ENCODE peak calls at places on chromosomes 7 and 10, in seven cellular contexts. R is Karpas-422, H is MM.1S, V is GM23248, A is SK-N-SH, E is PC-3, K is PC-9. N is an unnamed sample. For H3K9me2, the result is how much of the 10 kb centered on the place peaks cover.

GRCh38 chr10:98430427-98430826 is 15.4 kb upstream of the PYROXD2 start:
- DNase-seq in R (no peak), H (no peak), V (no peak), A (no peak), E (no peak), K (no peak), N (no peak)

GRCh38 chr7:134742688-134743350 is 36.6 kb upstream of the CALD1 start:
- DNase-seq in R (no peak), H (no peak), V (peak), A (no peak), E (no peak), K (no peak), N (no peak)

GRCh38 chr7:39838326-39838725 is 111.7 kb upstream of the CDK13 start:
- DNase-seq in R (no peak), H (no peak), V (no peak), A (no peak), E (peak), K (peak), N (peak)

GRCh38 chr7:117165656-117166055 is 157.2 kb downstream of the WNT2 start:
- DNase-seq in R (no peak), H (no peak), V (no peak), A (no peak), E (no peak), K (no peak), N (no peak)

GRCh38 chr7:77933394-77933793 is 134.8 kb downstream of the PHTF2 start:
- DNase-seq in R (no peak), H (no peak), V (peak), A (no peak), E (peak), K (no peak), N (no peak)

GRCh38 chr7:100568936-100569844 is 4.5 kb downstream of the SAP25 start:
- DNase-seq in R (peak), H (no peak), V (peak), A (peak), E (no peak), K (no peak), N (peak)

GRCh38 chr7:112133328-112133727 is 72.9 kb downstream of the DOCK4 start:
- DNase-seq in R (no peak), H (no peak), V (no peak), A (no peak), E (no peak), K (no peak), N (no peak)

GRCh38 chr10:11773777-11774441 is 31.7 kb downstream of the ECHDC3 start:
- DNase-seq in R (no peak), H (no peak), V (no peak), A (no peak), E (no peak), K (no peak), N (no peak)

GRCh38 chr10:7107287-7107686 is 303.5 kb downstream of the SFMBT2 start:
- DNase-seq in R (no peak), H (no peak), V (peak), A (no peak), E (no peak), K (no peak), N (no peak)

GRCh38 chr7:29748286-29749099 is 57.8 kb upstream of the WIPF3 start:
- DNase-seq in R (peak), H (peak), V (peak), A (peak), E (peak), K (peak), N (peak)

GRCh38 chr10:110859206-110859946 is 12.4 kb upstream of the PDCD4 start:
- DNase-seq in R (no peak), H (no peak), V (peak), A (no peak), E (no peak), K (no peak), N (no peak)

GRCh38 chr7:131897790-131898165 is 341.4 kb upstream of the PODXL start:
- DNase-seq in R (no peak), H (no peak), V (no peak), A (no peak), E (no peak), K (no peak), N (no peak)
- H3K9me2 ChIP-seq in R (under half), H (under half), V (under half), A (under half), E (under half), K (under half), N (under half)

GRCh38 chr7:54711900-54712595 is 47.0 kb downstream of the SEC61G start:
- DNase-seq in R (no peak), H (no peak), V (no peak), A (no peak), E (no peak), K (no peak), N (no peak)

GRCh38 chr7:54709283-54709682 is 49.7 kb downstream of the SEC61G start:
- DNase-seq in R (no peak), H (no peak), V (no peak), A (no peak), E (no peak), K (no peak), N (no peak)

GRCh38 chr7:54712777-54713176 is 46.2 kb downstream of the SEC61G start:
- DNase-seq in R (no peak), H (no peak), V (no peak), A (no peak), E (no peak), K (no peak), N (no peak)
- H3K9me2 ChIP-seq in R (under half), H (under half), V (under half), A (under half), E (under half), K (under half), N (under half)

DNA sequence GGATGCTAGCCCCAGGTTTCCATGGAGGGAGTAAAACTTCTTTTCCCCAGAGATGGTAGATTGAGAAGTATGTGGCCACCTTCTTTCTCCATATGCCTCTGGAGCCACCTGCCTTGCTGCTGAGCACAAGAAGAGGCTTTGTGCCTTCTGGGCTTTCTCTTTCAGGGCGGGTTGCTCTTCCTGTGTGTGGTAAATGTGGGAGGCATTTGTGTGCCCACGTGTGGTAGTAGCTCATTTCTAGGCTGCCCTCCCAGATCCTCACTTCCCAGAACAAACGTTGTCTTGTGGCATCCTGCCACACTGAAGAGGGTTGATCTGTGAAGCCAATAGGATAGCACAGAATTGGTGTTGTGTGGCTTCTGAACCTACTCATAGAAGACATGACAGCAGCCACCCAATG is 342.0 kb upstream of the PODXL start:
- DNase-seq in R (no peak), H (no peak), V (peak), A (no peak), E (peak), K (no peak), N (no peak)
- H3K9me2 ChIP-seq in R (under half), H (under half), V (under half), A (under half), E (under half), K (under half), N (under half)

GRCh38 chr10:10007972-10008371 is 1009.7 kb upstream of the CELF2 start:
- DNase-seq in R (peak), H (no peak), V (no peak), A (no peak), E (no peak), K (no peak), N (peak)

GRCh38 chr10:10010397-10010796 is 1007.3 kb upstream of the CELF2 start:
- DNase-seq in R (peak), H (no peak), V (no peak), A (no peak), E (no peak), K (no peak), N (no peak)
- H3K9me2 ChIP-seq in R (under half), H (under half), V (under half), A (under half), E (under half), K (under half), N (under half)

GRCh38 chr7:131893627-131894345 is 337.4 kb upstream of the PODXL start:
- DNase-seq in R (no peak), H (no peak), V (peak), A (no peak), E (no peak), K (no peak), N (no peak)

GRCh38 chr7:131899271-131900030 is 343.0 kb upstream of the PODXL start:
- DNase-seq in R (no peak), H (no peak), V (peak), A (no peak), E (no peak), K (no peak), N (no peak)

GRCh38 chr7:131896189-131896855 is 339.9 kb upstream of the PODXL start:
- DNase-seq in R (no peak), H (no peak), V (no peak), A (no peak), E (no peak), K (no peak), N (no peak)

GRCh38 chr7:131895541-131896173 is 339.2 kb upstream of the PODXL start:
- DNase-seq in R (no peak), H (no peak), V (peak), A (no peak), E (peak), K (no peak), N (no peak)

DNA sequence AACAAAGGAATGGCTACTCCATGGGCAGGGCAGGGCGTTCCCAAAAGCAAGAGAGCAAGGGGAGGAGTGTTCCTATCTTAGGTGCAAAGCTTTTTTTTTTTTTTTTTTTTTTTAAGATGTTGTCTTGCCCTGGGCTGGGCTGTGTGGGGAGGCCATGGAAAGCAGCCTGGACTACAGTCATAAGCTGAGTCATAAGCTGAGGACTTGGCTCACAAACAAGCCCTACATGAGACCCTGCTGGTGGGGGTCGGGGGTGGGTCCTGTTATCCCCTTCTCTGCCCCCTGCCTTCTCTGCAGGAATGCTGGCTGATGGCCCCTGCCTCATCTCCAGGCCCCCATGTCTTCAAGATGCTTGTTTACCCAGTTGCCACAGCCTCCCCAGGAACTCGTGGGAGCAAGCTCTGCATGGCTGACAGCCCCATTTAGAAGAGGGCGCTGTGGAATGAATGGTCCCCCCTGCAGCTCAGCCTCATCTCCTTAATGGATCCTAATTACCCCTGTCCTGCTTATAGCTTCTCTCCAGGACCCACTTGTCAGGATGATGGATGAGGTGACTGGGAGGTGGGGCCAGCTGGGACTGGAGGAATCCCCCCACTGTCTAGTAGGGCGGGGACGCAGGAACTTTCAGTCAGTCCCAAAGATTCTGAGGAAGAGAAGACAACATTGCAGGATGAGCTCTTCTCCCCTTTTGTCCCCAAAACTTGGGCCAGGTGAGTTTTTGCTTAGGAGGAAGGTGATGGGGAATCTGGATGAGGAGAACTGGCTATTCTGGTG is 340.8 kb upstream of the PODXL start:
- DNase-seq in R (no peak), H (no peak), V (peak), A (peak), E (peak), K (no peak), N (no peak)
- H3K9me2 ChIP-seq in R (under half), H (under half), V (under half), A (under half), E (under half), K (under half), N (under half)

GRCh38 chr7:2381227-2381626 is 22.2 kb upstream of the CHST12 start:
- DNase-seq in R (no peak), H (no peak), V (no peak), A (no peak), E (no peak), K (no peak), N (no peak)
- H3K9me2 ChIP-seq in R (under half), H (under half), V (under half), A (under half), E (under half), K (under half), N (under half)

DNA sequence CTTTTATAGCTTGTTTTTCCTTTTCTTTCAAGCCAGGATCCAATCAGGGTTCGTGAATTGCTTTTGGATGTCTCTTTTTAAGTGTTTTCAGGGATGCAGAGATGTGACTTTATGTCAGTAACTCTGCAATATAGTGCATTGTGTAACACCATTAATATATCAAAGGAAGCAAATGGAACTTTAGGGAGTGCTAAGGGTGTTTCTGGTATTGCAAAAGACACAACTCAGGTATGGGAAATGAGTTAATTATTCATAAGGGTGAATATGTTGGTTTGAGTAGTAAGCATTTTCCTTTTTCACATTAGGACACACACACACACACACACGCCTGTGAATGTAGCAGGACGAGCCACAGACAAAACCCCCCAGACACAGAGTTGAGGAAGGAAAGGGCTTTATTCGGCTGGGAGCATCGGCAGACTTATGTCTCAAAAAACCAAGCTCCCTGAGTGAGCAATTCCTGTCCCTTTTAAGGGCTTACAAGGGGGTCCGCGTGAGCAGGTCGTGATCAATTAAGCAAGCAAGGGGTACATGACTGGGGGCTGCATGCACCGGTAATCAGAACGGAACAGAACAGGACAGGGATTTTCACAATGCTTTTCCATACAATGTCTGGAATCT is 31.8 kb upstream of the GSDME start:
- DNase-seq in R (no peak), H (no peak), V (no peak), A (no peak), E (no peak), K (no peak), N (no peak)
- H3K9me2 ChIP-seq in R (under half), H (under half), V (under half), A (under half), E (under half), K (under half), N (under half)

N was measured in OCI-LY7.